ENCODE peak calls at places on chromosomes 1 and 21, in eight cellular contexts. I is GM23248, V is OCI-LY7, D is MM.1S, W is HCT116, L is hepatocyte, P is neural progenitor cell, Z is PC-3. O is an unnamed sample. For H3K4me1, the result is how much of the 10 kb centered on the place peaks cover.

GRCh38 chr1:95089888-95090287 is 17.1 kb upstream of the ALG14 start:
- DNase-seq in P (no peak), D (no peak), V (no peak), Z (no peak), L (no peak), I (no peak), W (no peak), O (no peak)

GRCh38 chr1:185935360-185935759 is 201.2 kb downstream of the HMCN1 start:
- DNase-seq in V (no peak), I (no peak), W (no peak), D (no peak), P (no peak), L (no peak), Z (no peak), O (no peak)

GRCh38 chr1:243438815-243439214 is 183.0 kb downstream of the SDCCAG8 start:
- DNase-seq in V (no peak), P (no peak), D (no peak), L (no peak), I (no peak), Z (no peak), W (no peak), O (no peak)

GRCh38 chr1:23403038-23403336 is 21.6 kb downstream of the TCEA3 start:
- DNase-seq in I (peak), V (no peak), W (peak), L (peak), P (no peak), D (no peak), Z (peak), O (no peak)

GRCh38 chr1:110281363-110282290 is 57.5 kb upstream of the RBM15 start:
- DNase-seq in D (no peak), I (peak), L (no peak), W (no peak), P (no peak), V (no peak), Z (no peak), O (no peak)

GRCh38 chr1:210536263-210536961 is 207.7 kb downstream of the HHAT start:
- DNase-seq in Z (no peak), L (no peak), P (peak), V (no peak), I (no peak), D (no peak), W (no peak), O (peak)

GRCh38 chr1:223339861-223340260 is 24.1 kb downstream of the SUSD4 start:
- DNase-seq in D (no peak), Z (no peak), L (no peak), P (peak), W (no peak), I (no peak), V (no peak), O (no peak)

GRCh38 chr1:196517193-196517592 is 91.0 kb downstream of the KCNT2 start:
- DNase-seq in I (no peak), Z (no peak), W (no peak), V (no peak), D (no peak), L (no peak), P (no peak), O (no peak)

GRCh38 chr1:117832453-117832852 is 97.0 kb downstream of the GDAP2 start:
- DNase-seq in I (no peak), D (no peak), Z (no peak), W (no peak), V (no peak), P (no peak), L (no peak), O (no peak)

GRCh38 chr1:36256558-36257374 is 32.5 kb downstream of the THRAP3 start:
- DNase-seq in D (no peak), L (no peak), W (no peak), V (peak), I (no peak), P (no peak), Z (no peak), O (no peak)

GRCh38 chr1:21811875-21812305 is at the start of gene LDLRAD2:
- DNase-seq in L (no peak), I (peak), W (no peak), D (no peak), Z (no peak), V (no peak), P (no peak), O (no peak)

GRCh38 chr1:229109320-229109761 is 161.6 kb upstream of the RAB4A start:
- DNase-seq in P (no peak), D (no peak), I (no peak), W (no peak), Z (no peak), L (no peak), V (peak), O (no peak)

GRCh38 chr1:53366901-53367502 is 39.1 kb upstream of the LRP8 start:
- DNase-seq in P (no peak), W (no peak), D (no peak), V (no peak), I (no peak), Z (no peak), L (no peak), O (no peak)

GRCh38 chr1:152479792-152480595 is 30.6 kb upstream of the LCE5A start:
- DNase-seq in W (peak), P (no peak), I (peak), D (peak), V (peak), Z (peak), L (no peak), O (peak)

GRCh38 chr1:191432817-191433216 is 725.4 kb upstream of the RGS18 start:
- DNase-seq in Z (no peak), L (no peak), D (no peak), W (no peak), V (no peak), I (no peak), P (peak), O (no peak)

GRCh38 chr1:170885551-170885950 is 49.8 kb upstream of the MROH9 start:
- DNase-seq in V (no peak), W (no peak), I (peak), P (no peak), D (no peak), L (no peak), Z (no peak), O (no peak)

GRCh38 chr1:27887215-27888035 is 15.1 kb downstream of the THEMIS2 start:
- DNase-seq in I (no peak), Z (no peak), L (no peak), D (no peak), P (no peak), V (peak), W (no peak), O (no peak)

GRCh38 chr1:55352080-55352800 is 137.1 kb upstream of the USP24 start:
- DNase-seq in P (no peak), L (no peak), I (no peak), V (no peak), W (no peak), Z (no peak), D (no peak), O (no peak)

GRCh38 chr1:50702395-50702794 is 257.7 kb downstream of the FAF1 start:
- DNase-seq in D (no peak), Z (no peak), L (no peak), P (no peak), I (no peak), V (no peak), W (no peak), O (no peak)

GRCh38 chr1:51916587-51917405 is 38.3 kb upstream of the NRDC start:
- DNase-seq in W (no peak), Z (peak), L (no peak), P (no peak), D (no peak), I (peak), V (no peak), O (no peak)

GRCh38 chr1:64231153-64231552 is 27.7 kb downstream of the UBE2U start:
- DNase-seq in I (no peak), W (peak), Z (peak), V (no peak), L (no peak), P (no peak), D (no peak), O (no peak)

GRCh38 chr21:37737497-37737896 is 178.8 kb downstream of the KCNJ6 start:
- DNase-seq in P (no peak), Z (no peak), W (no peak), I (no peak), L (no peak), D (no peak), V (no peak), O (no peak)

GRCh38 chr21:31557956-31558838 is 101.3 kb upstream of the SOD1 start:
- DNase-seq in Z (peak), L (peak), I (peak), V (peak), P (peak), D (peak), W (no peak), O (peak)

GRCh38 chr1:224203243-224204016 is 20.4 kb downstream of the DEGS1 start:
- DNase-seq in P (peak), I (peak), L (no peak), Z (peak), V (peak), W (no peak), D (no peak), O (peak)

GRCh38 chr1:24868016-24868875 is 61.8 kb downstream of the RUNX3 start:
- DNase-seq in V (no peak), D (no peak), I (no peak), W (no peak), Z (no peak), P (no peak), L (no peak), O (no peak)

GRCh38 chr21:33039542-33039941 is 13.8 kb downstream of the OLIG2 start:
- DNase-seq in I (no peak), D (no peak), Z (no peak), V (no peak), W (no peak), P (peak), L (no peak), O (peak)

GRCh38 chr1:213423585-213423984 is 372.5 kb downstream of the RPS6KC1 start:
- DNase-seq in L (no peak), W (no peak), P (peak), I (no peak), D (no peak), V (no peak), Z (no peak), O (no peak)

GRCh38 chr1:21244986-21245687 is 45.1 kb downstream of the ECE1 start:
- DNase-seq in W (no peak), D (no peak), I (no peak), P (peak), V (no peak), Z (no peak), L (no peak), O (peak)

GRCh38 chr1:116770625-116771024 is 16.4 kb downstream of the CD2 start:
- DNase-seq in V (no peak), Z (no peak), L (no peak), P (no peak), W (no peak), I (no peak), D (peak), O (no peak)

GRCh38 chr1:17060129-17060868 is 6.5 kb upstream of the SDHB start:
- DNase-seq in P (no peak), Z (no peak), L (no peak), W (no peak), I (no peak), D (no peak), V (peak), O (peak)

GRCh38 chr21:37072988-37073416 is at the start of the genes PIGP and TTC3:
- DNase-seq in Z (peak), P (peak), L (peak), W (peak), I (peak), D (peak), V (peak), O (peak)

GRCh38 chr1:154739654-154740053 is 130.4 kb downstream of the KCNN3 start:
- DNase-seq in L (no peak), D (no peak), P (no peak), V (no peak), Z (no peak), W (no peak), I (no peak), O (no peak)

GRCh38 chr1:186093437-186093836 is 281.6 kb downstream of the TPR start:
- DNase-seq in L (no peak), W (no peak), P (no peak), Z (peak), I (peak), V (no peak), D (no peak), O (no peak)

GRCh38 chr1:196373798-196374197 is 234.4 kb downstream of the KCNT2 start:
- DNase-seq in D (no peak), L (no peak), Z (no peak), V (no peak), P (no peak), W (no peak), I (no peak), O (peak)

GRCh38 chr1:30405631-30406212 is 317.7 kb downstream of the MATN1 start:
- DNase-seq in D (no peak), L (no peak), Z (no peak), W (no peak), I (no peak), V (no peak), P (no peak), O (no peak)
- TF ChIP-seq EZH2phosphoT487 in D (no peak), L (no peak), Z (no peak), W (no peak), I (no peak), V (no peak), P (no peak), O (no peak)

DNA sequence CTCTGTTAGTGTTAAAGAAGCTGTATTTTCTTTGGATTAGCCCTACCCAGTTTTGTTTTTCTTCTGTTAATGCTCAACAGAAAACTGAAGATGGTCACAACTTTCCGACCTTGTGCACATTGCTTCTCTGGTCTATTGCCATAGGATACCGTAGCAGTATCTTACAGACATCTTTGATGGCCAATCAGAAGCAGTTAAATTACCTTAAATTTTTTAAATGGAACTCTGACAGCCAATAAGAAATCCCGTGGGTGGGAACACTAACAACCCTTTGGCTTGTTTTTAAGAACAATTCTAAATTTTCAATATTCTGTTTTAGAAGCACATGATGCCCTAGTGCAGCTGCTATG is 17.2 kb downstream of the NFYC start:
- DNase-seq in V (peak), W (peak), Z (peak), L (peak), P (peak), D (peak), I (peak), O (peak)
- H3K4me1 ChIP-seq in V (half or more), W (under half), Z (under half), L (under half), P (under half), D (under half), I (under half), O (under half)

GRCh38 chr1:165456114-165456513 is 11.2 kb upstream of the RXRG start:
- DNase-seq in L (peak), P (no peak), V (no peak), I (no peak), W (no peak), D (no peak), Z (peak), O (no peak)
- TF ChIP-seq EZH2phosphoT487 in L (no peak), P (no peak), V (no peak), I (no peak), W (no peak), D (no peak), Z (no peak), O (no peak)

GRCh38 chr1:235325854-235326253 is 2.1 kb downstream of the ARID4B start:
- DNase-seq in W (no peak), I (no peak), D (no peak), L (no peak), V (no peak), Z (no peak), P (no peak), O (no peak)
- H3K4me1 ChIP-seq in W (under half), I (under half), D (under half), L (under half), V (under half), Z (under half), P (under half), O (under half)

DNA sequence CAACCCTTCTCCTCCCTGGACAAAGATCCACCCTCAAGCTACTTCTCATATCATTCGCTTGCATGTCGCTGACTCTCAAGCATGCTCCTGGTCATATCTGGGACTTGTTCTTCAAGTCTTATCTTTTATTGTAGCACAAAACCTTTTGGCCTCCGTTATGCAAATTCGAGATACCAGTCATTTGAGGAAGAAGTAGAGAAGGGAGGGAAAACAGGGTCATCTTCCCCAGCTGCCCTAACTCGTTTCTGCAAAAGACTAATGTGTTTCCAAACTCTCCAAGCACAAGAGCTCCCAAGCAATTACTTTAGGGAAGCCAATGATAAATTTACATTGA is 63.8 kb upstream of the ETS2 start:
- DNase-seq in W (no peak), P (no peak), Z (no peak), D (no peak), L (peak), I (no peak), V (no peak), O (no peak)
- TF ChIP-seq EZH2phosphoT487 in W (no peak), P (no peak), Z (no peak), D (no peak), L (no peak), I (no peak), V (no peak), O (no peak)

GRCh38 chr1:15185617-15186016 is 32.1 kb downstream of the TMEM51 start:
- DNase-seq in D (no peak), V (no peak), L (no peak), P (no peak), W (no peak), Z (no peak), I (no peak), O (no peak)
- H3K4me1 ChIP-seq in D (under half), V (under half), L (under half), P (under half), W (under half), Z (under half), I (under half), O (under half)

DNA sequence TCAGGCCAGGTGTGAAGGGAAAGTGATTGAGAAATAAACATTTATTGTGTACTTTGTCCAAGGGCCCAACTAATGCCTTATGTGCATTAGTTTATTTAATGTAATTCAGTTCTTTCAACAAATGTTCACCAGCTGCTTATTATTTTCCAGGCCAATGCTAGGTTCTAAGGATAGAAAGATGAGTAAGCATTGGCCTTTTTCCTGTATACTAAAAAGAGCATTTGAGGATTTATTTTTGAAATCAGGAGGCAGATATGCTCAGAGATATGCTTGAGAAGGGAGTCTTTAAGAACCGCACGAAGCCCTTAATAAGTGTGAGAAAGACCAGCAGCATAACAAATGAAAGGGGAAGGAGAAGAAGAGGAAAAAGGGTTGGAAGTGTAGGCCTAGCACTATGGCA is 32.0 kb downstream of the CLCA1 start:
- DNase-seq in V (no peak), L (no peak), D (no peak), W (no peak), P (no peak), Z (no peak), I (peak), O (no peak)
- TF ChIP-seq EZH2phosphoT487 in V (no peak), L (no peak), D (no peak), W (no peak), P (no peak), Z (no peak), I (no peak), O (no peak)

GRCh38 chr1:206572835-206573771 is 39.2 kb downstream of the EIF2D start:
- DNase-seq in L (no peak), Z (no peak), D (no peak), V (no peak), P (no peak), W (no peak), I (no peak), O (no peak)

GRCh38 chr1:206573772-206574161 is 38.5 kb downstream of the EIF2D start:
- DNase-seq in W (no peak), Z (no peak), P (no peak), D (no peak), I (no peak), V (no peak), L (no peak), O (no peak)

GRCh38 chr1:206575894-206576737 is 36.1 kb downstream of the EIF2D start:
- DNase-seq in W (no peak), Z (no peak), V (no peak), L (no peak), I (peak), P (no peak), D (no peak), O (no peak)

GRCh38 chr1:206578115-206578935 is 33.9 kb downstream of the EIF2D start:
- DNase-seq in I (peak), W (no peak), Z (peak), P (no peak), V (no peak), D (no peak), L (no peak), O (no peak)

DNA sequence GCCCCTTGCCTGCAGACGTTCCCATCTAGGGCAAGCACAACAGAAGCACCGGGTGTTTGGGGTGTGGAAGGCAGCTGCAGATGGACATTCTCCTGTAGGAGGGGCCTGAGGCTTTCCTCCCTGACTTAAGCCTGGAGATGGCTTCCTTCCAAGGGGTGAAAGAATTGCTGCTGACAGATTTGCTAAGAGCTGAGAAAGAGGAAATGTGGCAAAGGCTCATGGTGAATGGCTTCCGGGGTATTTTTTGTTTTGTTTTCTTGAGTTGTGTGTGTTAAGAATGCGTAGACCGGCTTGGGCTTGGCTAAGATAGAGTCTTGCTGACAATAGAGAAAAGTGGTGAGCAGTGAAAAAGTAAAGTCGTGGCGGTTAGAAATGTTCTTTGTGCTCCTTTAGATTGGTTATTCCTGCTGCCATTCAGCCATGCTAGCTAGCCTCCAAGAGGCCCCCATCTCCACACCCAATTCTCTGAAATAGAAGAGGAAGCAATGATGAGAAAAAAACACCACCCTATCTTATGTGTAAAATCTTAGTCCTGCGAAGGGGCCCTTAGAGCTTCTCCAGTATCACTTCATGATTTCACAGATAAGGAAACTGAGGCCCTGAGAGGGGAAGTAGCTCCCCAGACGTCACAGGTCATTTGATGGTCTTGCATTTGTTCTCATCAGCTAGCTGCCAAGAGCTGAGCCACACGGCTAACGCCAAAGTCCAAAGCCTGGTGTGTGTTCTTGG is 36.9 kb downstream of the EIF2D start:
- DNase-seq in V (peak), L (peak), P (no peak), Z (no peak), I (peak), W (no peak), D (peak), O (peak)
- H3K4me1 ChIP-seq in V (under half), L (under half), P (under half), Z (under half), I (under half), W (under half), D (half or more), O (under half)